ENCODE peak calls at places on chromosomes 5 and 9, in four cellular contexts. V is substantia nigra, J is thyroid gland, E is body of pancreas. P is an unnamed sample.

GRCh38 chr5:162485666-162486292 is 418.2 kb downstream of the GABRG2 start:
- DNase-seq in V (no peak), J (no peak), E (no peak), P (no peak)

GRCh38 chr9:126159661-126160060 is 167.0 kb upstream of the MVB12B start:
- DNase-seq in V (no peak), J (no peak), E (no peak), P (no peak)

GRCh38 chr5:15550502-15551115 is 50.6 kb downstream of the FBXL7 start:
- DNase-seq in V (no peak), J (no peak), E (no peak), P (no peak)

GRCh38 chr5:173772407-173773059 is 115.6 kb upstream of the CPEB4 start:
- DNase-seq in V (no peak), J (no peak), E (peak), P (no peak)

GRCh38 chr9:88811511-88811910 is 179.8 kb upstream of the S1PR3 start:
- DNase-seq in V (no peak), J (no peak), E (no peak), P (no peak)

GRCh38 chr5:134437340-134438267 is 25.9 kb upstream of the CDKN2AIPNL start:
- DNase-seq in V (no peak), J (no peak), E (no peak), P (no peak)

GRCh38 chr5:109038209-109038840 is 290.6 kb downstream of the FER start:
- DNase-seq in V (no peak), J (no peak), E (no peak), P (no peak)

GRCh38 chr9:18208166-18209059 is 265.5 kb upstream of the ADAMTSL1 start:
- DNase-seq in V (no peak), J (peak), E (peak), P (no peak)

GRCh38 chr9:115540091-115540490 is 422.1 kb upstream of the TNC start:
- DNase-seq in V (no peak), J (no peak), E (no peak), P (no peak)

GRCh38 chr5:61322738-61323429 is 9.2 kb upstream of the ZSWIM6 start:
- DNase-seq in V (no peak), J (peak), E (peak), P (no peak)

GRCh38 chr5:116395178-116395577 is 179.4 kb downstream of the SEMA6A start:
- DNase-seq in V (no peak), J (peak), E (no peak), P (no peak)

GRCh38 chr5:17339841-17340240 is 122.4 kb downstream of the BASP1 start:
- DNase-seq in V (no peak), J (no peak), E (no peak), P (no peak)

GRCh38 chr9:136403538-136403914 is 3.6 kb upstream of the SNAPC4 start:
- DNase-seq in V (no peak), J (no peak), E (no peak), P (peak)

GRCh38 chr5:128513816-128514215 is 24.2 kb downstream of the FBN2 start:
- DNase-seq in V (no peak), J (no peak), E (no peak), P (no peak)

GRCh38 chr9:71941060-71941568 is 29.7 kb downstream of the C9orf85 start:
- DNase-seq in V (no peak), J (no peak), E (no peak), P (no peak)

GRCh38 chr5:264346-264745 is 7.1 kb upstream of the PDCD6 start:
- DNase-seq in V (no peak), J (no peak), E (no peak), P (no peak)

GRCh38 chr5:2493356-2493755 is 258.1 kb downstream of the IRX2 start:
- DNase-seq in V (no peak), J (no peak), E (no peak), P (no peak)

GRCh38 chr5:178529080-178529479 is 61.1 kb downstream of the COL23A1 start:
- DNase-seq in V (no peak), J (peak), E (no peak), P (no peak)

GRCh38 chr9:589723-590122 is 251.8 kb upstream of the DMRT1 start:
- DNase-seq in V (no peak), J (no peak), E (no peak), P (no peak)

GRCh38 chr5:72443883-72444282 is 63.3 kb downstream of the ZNF366 start:
- DNase-seq in V (no peak), J (no peak), E (no peak), P (no peak)

GRCh38 chr9:137161558-137162483 is 8.0 kb downstream of the LRRC26 start:
- DNase-seq in V (no peak), J (no peak), E (no peak), P (no peak)

GRCh38 chr5:154694159-154694558 is 61.0 kb upstream of the LARP1 start:
- DNase-seq in V (no peak), J (no peak), E (no peak), P (no peak)

GRCh38 chr5:28737682-28738081 is 1699.3 kb upstream of the CDH9 start:
- DNase-seq in V (no peak), J (no peak), E (no peak), P (no peak)

GRCh38 chr9:98569491-98569890 is 139.2 kb downstream of the GABBR2 start:
- DNase-seq in V (no peak), J (no peak), E (no peak), P (no peak)

GRCh38 chr5:170315154-170315553 is 17.6 kb upstream of the LCP2 start:
- DNase-seq in V (peak), J (peak), E (peak), P (no peak)

GRCh38 chr5:132629230-132629944 is 28.6 kb upstream of the IL13 start:
- DNase-seq in V (no peak), J (no peak), E (no peak), P (no peak)
- H3K27ac ChIP-seq in V (no peak), J (no peak), E (no peak), P (no peak)

GRCh38 chr9:93209576-93210323 is 25.8 kb downstream of the WNK2 start:
- DNase-seq in V (no peak), J (no peak), E (no peak), P (no peak)

GRCh38 chr9:93207326-93207814 is 23.4 kb downstream of the WNK2 start:
- DNase-seq in V (peak), J (peak), E (peak), P (no peak)

GRCh38 chr9:93209097-93209496 is 25.2 kb downstream of the WNK2 start:
- DNase-seq in V (no peak), J (no peak), E (peak), P (no peak)

GRCh38 chr9:93206576-93207155 is 22.7 kb downstream of the WNK2 start:
- DNase-seq in V (no peak), J (no peak), E (no peak), P (no peak)

GRCh38 chr9:93207860-93208734 is 24.2 kb downstream of the WNK2 start:
- DNase-seq in V (no peak), J (no peak), E (no peak), P (no peak)
- H3K27ac ChIP-seq in V (no peak), J (no peak), E (peak), P (no peak)

DNA sequence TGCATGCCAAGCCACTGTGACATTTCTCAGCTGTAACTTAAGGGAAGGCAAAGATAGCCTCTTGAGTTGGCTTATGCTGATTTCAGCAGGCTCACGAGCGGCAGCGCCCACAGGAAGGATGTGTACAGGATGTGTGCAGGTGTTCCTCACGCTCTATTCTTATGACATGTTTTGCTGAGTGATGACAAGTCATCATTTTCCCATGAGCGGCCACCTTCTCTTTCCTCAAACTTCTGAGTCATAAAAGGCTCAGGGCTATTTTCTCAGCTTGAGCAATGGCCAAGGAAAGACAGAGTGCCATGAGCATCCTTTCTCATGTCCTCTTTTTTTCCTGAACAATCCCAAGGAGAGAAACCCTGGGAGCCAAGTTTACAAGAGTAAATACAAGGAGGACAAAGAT is 365.9 kb downstream of the PLK2 start:
- DNase-seq in V (no peak), J (no peak), E (no peak), P (no peak)
- H3K27ac ChIP-seq in V (no peak), J (no peak), E (no peak), P (no peak)

GRCh38 chr5:151130235-151130921 is 27.2 kb downstream of the ANXA6 start:
- DNase-seq in V (no peak), J (no peak), E (no peak), P (no peak)
- H3K27ac ChIP-seq in V (no peak), J (no peak), E (peak), P (peak)

DNA sequence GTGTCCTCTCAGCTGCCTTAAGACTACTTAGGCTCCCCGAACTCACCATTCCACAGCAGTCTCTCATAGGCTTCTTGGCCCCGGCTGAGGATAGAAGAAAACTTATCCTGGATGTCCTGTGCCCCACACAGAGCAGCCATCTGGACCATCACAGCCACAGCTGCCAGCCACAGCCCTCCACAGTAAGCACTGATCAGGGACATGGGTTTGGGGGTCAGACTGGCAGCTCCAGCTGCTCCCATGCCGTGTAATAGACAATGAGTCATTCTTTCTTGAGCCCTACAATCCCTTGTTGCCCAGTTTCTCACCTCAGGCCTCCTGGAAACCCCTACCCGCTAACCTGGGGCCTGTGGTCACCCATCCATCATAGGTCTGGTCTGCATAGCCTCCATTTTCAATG is 5.7 kb downstream of the CREB3 start:
- DNase-seq in V (no peak), J (no peak), E (no peak), P (no peak)
- H3K27ac ChIP-seq in V (no peak), J (no peak), E (no peak), P (no peak)

GRCh38 chr5:79173626-79174025 is 62.0 kb downstream of the BHMT start:
- DNase-seq in V (no peak), J (no peak), E (peak), P (no peak)
- H3K27ac ChIP-seq in V (no peak), J (no peak), E (peak), P (no peak)

DNA sequence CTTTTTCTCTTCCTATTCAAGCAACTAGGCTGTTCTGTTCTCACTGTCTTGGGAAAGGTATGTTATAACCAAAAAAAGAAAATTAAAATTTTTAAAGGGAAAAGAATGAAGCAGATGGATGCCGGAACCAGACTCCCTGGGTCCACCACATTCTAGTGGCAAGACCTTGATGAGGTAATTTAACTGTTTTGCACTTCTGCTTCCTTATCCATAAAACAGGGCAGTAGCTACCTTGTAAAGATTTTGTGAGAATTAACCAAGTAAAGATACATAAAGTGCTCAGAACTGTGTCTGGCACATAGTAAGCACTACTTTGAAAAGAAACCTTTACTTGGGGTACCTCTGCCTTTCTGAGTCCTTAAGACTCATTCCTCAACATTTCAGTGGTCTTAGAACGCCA is 17.0 kb downstream of the EPB41L4B start:
- DNase-seq in V (no peak), J (no peak), E (no peak), P (no peak)
- H3K27ac ChIP-seq in V (no peak), J (peak), E (no peak), P (no peak)

DNA sequence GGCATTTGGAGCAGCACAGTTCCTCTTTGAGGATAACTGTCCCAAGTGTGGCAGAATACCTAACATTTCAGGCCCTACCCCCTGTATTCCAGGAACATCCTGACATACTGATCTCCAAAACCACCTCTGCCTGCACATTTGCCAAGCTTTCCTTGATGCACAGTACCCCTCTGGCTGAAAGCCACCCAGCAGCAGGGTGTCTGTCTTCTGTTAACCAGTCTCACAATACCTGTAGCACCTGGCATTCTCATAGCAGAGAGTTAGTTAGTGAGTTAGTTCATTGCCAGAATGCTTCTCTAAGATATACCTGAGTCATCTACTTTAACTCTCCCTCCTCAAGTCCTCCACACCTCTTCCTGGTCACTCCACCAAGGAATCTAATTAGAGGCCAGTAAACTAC is 46.1 kb upstream of the IL7R start:
- DNase-seq in V (no peak), J (no peak), E (no peak), P (no peak)
- H3K27ac ChIP-seq in V (no peak), J (no peak), E (no peak), P (peak)